ENCODE peak calls at places on chromosomes 16 and 17, in five cellular contexts. One of them, this sample, is unnamed.

GRCh38 chr17:49193513-49194296 is 16.7 kb downstream of the GNGT2 start:
- DNase-seq in brain microvascular endothelial cell: peak; percentile 69
- DNase-seq in psoas muscle: peak; percentile 35
- DNase-seq in astrocyte: peak; percentile 69
- DNase-seq in left ventricle myocardium inferior: no peak
- DNase-seq in this sample: peak; percentile 91

GRCh38 chr16:84547539-84548058 is 43.1 kb upstream of the MEAK7 start:
- DNase-seq in brain microvascular endothelial cell: no peak
- DNase-seq in psoas muscle: no peak
- DNase-seq in astrocyte: no peak
- DNase-seq in left ventricle myocardium inferior: no peak
- DNase-seq in this sample: no peak

GRCh38 chr17:7239091-7240027 is at the start of gene PHF23:
- DNase-seq in brain microvascular endothelial cell: peak; percentile 98
- DNase-seq in psoas muscle: peak; percentile 99
- DNase-seq in astrocyte: peak; percentile 99
- DNase-seq in left ventricle myocardium inferior: peak; percentile 99
- DNase-seq in this sample: peak; percentile 99

GRCh38 chr16:89383095-89384003 is 107.0 kb downstream of the ANKRD11 start:
- DNase-seq in brain microvascular endothelial cell: peak; percentile 47
- DNase-seq in psoas muscle: no peak
- DNase-seq in astrocyte: no peak
- DNase-seq in left ventricle myocardium inferior: peak; percentile 49
- DNase-seq in this sample: peak; percentile 36

GRCh38 chr17:47896672-47897490 is 845 bp downstream of the SP2 start:
- DNase-seq in brain microvascular endothelial cell: no peak
- DNase-seq in psoas muscle: no peak
- DNase-seq in astrocyte: no peak
- DNase-seq in left ventricle myocardium inferior: no peak
- DNase-seq in this sample: no peak

GRCh38 chr17:17474341-17474740 is 2.5 kb upstream of the MED9 start:
- DNase-seq in brain microvascular endothelial cell: no peak
- DNase-seq in psoas muscle: no peak
- DNase-seq in astrocyte: no peak
- DNase-seq in left ventricle myocardium inferior: no peak
- DNase-seq in this sample: no peak

GRCh38 chr17:80035687-80035936 is at the start of gene TBC1D16:
- DNase-seq in brain microvascular endothelial cell: no peak
- DNase-seq in psoas muscle: no peak
- DNase-seq in astrocyte: no peak
- DNase-seq in left ventricle myocardium inferior: no peak
- DNase-seq in this sample: no peak

GRCh38 chr16:50778284-50779163 is 36.6 kb downstream of the CYLD start:
- DNase-seq in brain microvascular endothelial cell: no peak
- DNase-seq in psoas muscle: no peak
- DNase-seq in astrocyte: no peak
- DNase-seq in left ventricle myocardium inferior: no peak
- DNase-seq in this sample: no peak

GRCh38 chr17:16989230-16989952 is 17.5 kb upstream of the TNFRSF13B start:
- DNase-seq in brain microvascular endothelial cell: no peak
- DNase-seq in psoas muscle: no peak
- DNase-seq in astrocyte: no peak
- DNase-seq in left ventricle myocardium inferior: no peak
- DNase-seq in this sample: no peak

GRCh38 chr16:65120811-65121721 is 797 bp downstream of the CDH11 start:
- DNase-seq in brain microvascular endothelial cell: no peak
- DNase-seq in psoas muscle: no peak
- DNase-seq in astrocyte: peak; percentile 39
- DNase-seq in left ventricle myocardium inferior: peak; percentile 20
- DNase-seq in this sample: peak; percentile 26

GRCh38 chr17:44769230-44769629 is 10.4 kb downstream of the ADAM11 start:
- DNase-seq in brain microvascular endothelial cell: no peak
- DNase-seq in psoas muscle: no peak
- DNase-seq in astrocyte: no peak
- DNase-seq in left ventricle myocardium inferior: no peak
- DNase-seq in this sample: no peak

GRCh38 chr16:82368041-82368440 is 198.0 kb upstream of the MPHOSPH6 start:
- DNase-seq in brain microvascular endothelial cell: peak; percentile 34
- DNase-seq in psoas muscle: no peak
- DNase-seq in astrocyte: peak; percentile 16
- DNase-seq in left ventricle myocardium inferior: peak; percentile 50
- DNase-seq in this sample: peak; percentile 46

GRCh38 chr17:38797091-38797490 is 2.3 kb downstream of the PIP4K2B start:
- DNase-seq in brain microvascular endothelial cell: peak; percentile 9
- DNase-seq in psoas muscle: no peak
- DNase-seq in astrocyte: peak; percentile 12
- DNase-seq in left ventricle myocardium inferior: no peak
- DNase-seq in this sample: no peak

GRCh38 chr17:78790552-78790951 is 8.5 kb upstream of the CYTH1 start:
- DNase-seq in brain microvascular endothelial cell: no peak
- DNase-seq in psoas muscle: no peak
- DNase-seq in astrocyte: no peak
- DNase-seq in left ventricle myocardium inferior: no peak
- DNase-seq in this sample: no peak

GRCh38 chr17:78559749-78560368 is 17.3 kb downstream of the DNAH17 start:
- DNase-seq in brain microvascular endothelial cell: no peak
- DNase-seq in psoas muscle: no peak
- DNase-seq in astrocyte: no peak
- DNase-seq in left ventricle myocardium inferior: no peak
- DNase-seq in this sample: no peak

GRCh38 chr17:72714357-72714966 is 378.0 kb downstream of the SLC39A11 start:
- DNase-seq in brain microvascular endothelial cell: no peak
- DNase-seq in psoas muscle: no peak
- DNase-seq in astrocyte: no peak
- DNase-seq in left ventricle myocardium inferior: no peak
- DNase-seq in this sample: no peak

GRCh38 chr17:74042744-74043486 is 160.6 kb upstream of the RPL38 start:
- DNase-seq in brain microvascular endothelial cell: peak; percentile 77
- DNase-seq in psoas muscle: peak; percentile 70
- DNase-seq in astrocyte: peak; percentile 77
- DNase-seq in left ventricle myocardium inferior: no peak
- DNase-seq in this sample: peak; percentile 38

GRCh38 chr16:10598157-10598556 is 17.8 kb upstream of the EMP2 start:
- DNase-seq in brain microvascular endothelial cell: no peak
- DNase-seq in psoas muscle: no peak
- DNase-seq in astrocyte: no peak
- DNase-seq in left ventricle myocardium inferior: peak; percentile 64
- DNase-seq in this sample: no peak

GRCh38 chr16:1656808-1657617 is 21.1 kb upstream of the JPT2 start:
- DNase-seq in brain microvascular endothelial cell: no peak
- DNase-seq in psoas muscle: no peak
- DNase-seq in astrocyte: no peak
- DNase-seq in left ventricle myocardium inferior: peak; percentile 80
- DNase-seq in this sample: no peak

GRCh38 chr16:15055141-15056053 is 477 bp downstream of the NTAN1 start:
- DNase-seq in brain microvascular endothelial cell: no peak
- DNase-seq in psoas muscle: peak; percentile 69
- DNase-seq in astrocyte: no peak
- DNase-seq in left ventricle myocardium inferior: no peak
- DNase-seq in this sample: peak; percentile 53

GRCh38 chr17:32497431-32498205 is 10.8 kb downstream of the CDK5R1 start:
- DNase-seq in brain microvascular endothelial cell: no peak
- DNase-seq in psoas muscle: no peak
- DNase-seq in astrocyte: peak; percentile 11
- DNase-seq in left ventricle myocardium inferior: no peak
- DNase-seq in this sample: peak; percentile 68

GRCh38 chr17:4951486-4951885 is 567 bp downstream of the ENO3 start:
- DNase-seq in brain microvascular endothelial cell: no peak
- DNase-seq in psoas muscle: no peak
- DNase-seq in astrocyte: no peak
- DNase-seq in left ventricle myocardium inferior: no peak
- DNase-seq in this sample: peak; percentile 39

GRCh38 chr16:51237207-51237606 is 86.1 kb upstream of the SALL1 start:
- DNase-seq in brain microvascular endothelial cell: no peak
- DNase-seq in psoas muscle: no peak
- DNase-seq in astrocyte: no peak
- DNase-seq in left ventricle myocardium inferior: no peak
- DNase-seq in this sample: no peak

GRCh38 chr16:67548265-67549126 is 13.8 kb upstream of the CTCF start:
- DNase-seq in brain microvascular endothelial cell: no peak
- DNase-seq in psoas muscle: no peak
- DNase-seq in astrocyte: no peak
- DNase-seq in left ventricle myocardium inferior: no peak
- DNase-seq in this sample: no peak

GRCh38 chr16:31367875-31368274 is 12.9 kb downstream of the ITGAX start:
- DNase-seq in brain microvascular endothelial cell: no peak
- DNase-seq in psoas muscle: no peak
- DNase-seq in astrocyte: no peak
- DNase-seq in left ventricle myocardium inferior: no peak
- DNase-seq in this sample: no peak

GRCh38 chr17:8154608-8155152 is 2.5 kb upstream of the PER1 start:
- DNase-seq in brain microvascular endothelial cell: no peak
- DNase-seq in psoas muscle: no peak
- DNase-seq in astrocyte: no peak
- DNase-seq in left ventricle myocardium inferior: no peak
- DNase-seq in this sample: no peak

GRCh38 chr16:71460246-71460645 is 1.8 kb downstream of the ZNF23 start:
- DNase-seq in brain microvascular endothelial cell: no peak
- DNase-seq in psoas muscle: no peak
- DNase-seq in astrocyte: peak; percentile 80
- DNase-seq in left ventricle myocardium inferior: no peak
- DNase-seq in this sample: no peak

GRCh38 chr16:47519037-47519436 is 57.9 kb downstream of the PHKB start:
- DNase-seq in brain microvascular endothelial cell: no peak
- DNase-seq in psoas muscle: no peak
- DNase-seq in astrocyte: peak; percentile 12
- DNase-seq in left ventricle myocardium inferior: no peak
- DNase-seq in this sample: no peak

GRCh38 chr16:69329369-69330285 is 761 bp downstream of the PDF start:
- DNase-seq in brain microvascular endothelial cell: no peak
- DNase-seq in psoas muscle: no peak
- DNase-seq in astrocyte: no peak
- DNase-seq in left ventricle myocardium inferior: no peak
- DNase-seq in this sample: no peak

GRCh38 chr17:82716383-82717181 is at the start of gene FN3KRP:
- DNase-seq in brain microvascular endothelial cell: peak; percentile 89
- DNase-seq in psoas muscle: peak; percentile 95
- DNase-seq in astrocyte: peak; percentile 72
- DNase-seq in left ventricle myocardium inferior: peak; percentile 97
- DNase-seq in this sample: peak; percentile 99
- H3K27ac ChIP-seq in brain microvascular endothelial cell: peak within 1 kb of the TSS; percentile 43
- H3K27ac ChIP-seq in psoas muscle: peak within 1 kb of the TSS; percentile 64
- H3K27ac ChIP-seq in astrocyte: peak within 1 kb of the TSS; percentile 50
- H3K27ac ChIP-seq in left ventricle myocardium inferior: peak within 1 kb of the TSS; percentile 70
- H3K27ac ChIP-seq in this sample: peak within 1 kb of the TSS; percentile 86

DNA sequence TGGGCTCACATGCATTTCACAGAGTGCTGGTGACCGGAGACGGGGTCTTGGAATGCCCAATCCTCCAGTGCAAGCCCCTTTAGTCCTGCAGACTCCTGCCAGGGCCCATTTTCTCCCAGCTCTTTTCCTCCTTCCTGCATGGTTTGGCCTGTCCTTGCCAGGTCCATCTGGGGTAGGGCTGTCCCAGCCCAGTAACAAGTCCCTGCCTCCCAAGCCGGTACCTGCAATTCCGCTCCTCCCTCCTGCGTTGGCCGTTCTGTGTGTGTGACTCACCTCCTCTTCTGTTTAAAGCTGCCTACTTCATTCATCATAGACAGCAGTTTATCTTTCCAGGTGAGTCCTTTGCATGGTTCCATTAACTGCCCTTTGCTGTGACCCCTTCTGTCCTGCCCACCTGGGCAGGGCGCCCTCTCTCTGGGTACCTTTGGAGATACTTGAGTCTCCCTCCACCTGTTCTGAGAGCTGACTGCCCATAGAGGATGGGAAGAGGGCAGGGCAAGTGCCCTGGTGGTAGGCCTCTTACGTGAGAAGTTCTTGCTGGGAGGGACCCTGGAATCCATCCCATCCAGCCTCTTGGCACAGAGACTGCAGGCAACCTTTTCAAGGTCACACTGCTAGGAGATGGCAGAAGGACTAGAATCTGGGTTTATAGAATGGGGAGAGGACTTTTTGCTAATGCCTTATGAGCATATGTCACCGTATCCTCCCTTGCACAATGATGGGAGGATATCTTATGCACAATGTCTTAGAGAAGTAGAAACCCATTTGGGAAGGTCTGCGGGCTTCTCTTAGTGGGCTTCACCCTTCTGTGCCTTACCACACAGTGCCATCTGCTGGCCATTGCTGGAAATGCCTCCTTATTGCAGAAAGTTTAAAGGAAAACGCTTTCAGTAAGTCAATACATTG is 29.7 kb upstream of the LGALS9 start:
- DNase-seq in brain microvascular endothelial cell: peak; percentile 67
- DNase-seq in psoas muscle: peak; percentile 66
- DNase-seq in astrocyte: peak; percentile 49
- DNase-seq in left ventricle myocardium inferior: peak; percentile 73
- DNase-seq in this sample: peak; percentile 74
- H3K4me3 ChIP-seq in brain microvascular endothelial cell: no peak overlapping the region
- H3K4me3 ChIP-seq in psoas muscle: no peak overlapping the region
- H3K4me3 ChIP-seq in astrocyte: no peak overlapping the region
- H3K4me3 ChIP-seq in left ventricle myocardium inferior: no peak overlapping the region
- H3K4me3 ChIP-seq in this sample: no peak overlapping the region

DNA sequence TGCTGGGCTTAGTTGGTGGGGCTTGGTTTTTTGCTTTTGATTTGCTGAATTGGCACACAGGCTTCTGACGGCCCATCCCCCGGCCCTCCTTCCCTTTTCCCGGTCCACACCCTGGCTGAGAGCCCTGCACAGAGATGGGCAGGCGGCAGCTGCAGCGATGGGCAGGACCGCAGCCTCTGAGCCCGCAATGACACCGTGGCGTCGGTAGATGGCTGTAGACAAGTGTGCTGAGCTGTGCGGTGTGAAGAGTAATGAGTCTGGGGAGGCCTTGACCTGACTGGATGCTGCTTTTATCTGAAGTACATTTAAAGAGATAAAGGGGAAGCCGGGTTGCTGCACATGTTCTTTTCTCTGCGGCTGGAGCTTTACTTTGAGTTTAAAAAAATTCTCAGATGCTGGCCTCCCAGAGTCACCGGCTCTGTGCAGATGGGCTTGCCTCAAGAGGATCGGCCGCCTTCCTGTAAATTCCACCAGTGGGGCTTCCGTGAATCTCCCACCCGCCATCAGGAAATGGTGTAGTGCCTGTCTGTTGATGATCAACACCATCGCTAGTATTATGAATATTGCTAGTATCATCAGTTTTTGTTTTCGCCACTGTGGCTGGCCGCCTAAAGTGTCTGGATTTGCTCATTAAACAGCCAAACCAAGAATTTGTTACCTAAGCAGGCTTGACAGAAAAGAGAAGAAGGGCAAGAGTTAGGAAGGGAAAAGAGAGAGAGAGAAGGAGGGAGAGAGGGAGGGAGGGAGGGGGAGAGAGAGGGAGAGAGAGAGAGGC is 245.6 kb upstream of the RBFOX1 start:
- DNase-seq in brain microvascular endothelial cell: no peak
- DNase-seq in psoas muscle: peak; percentile 41
- DNase-seq in astrocyte: no peak
- DNase-seq in left ventricle myocardium inferior: peak; percentile 33
- DNase-seq in this sample: peak; percentile 84
- TF ChIP-seq CTCF in brain microvascular endothelial cell: no peak
- TF ChIP-seq CTCF in psoas muscle: peak; percentile 39
- TF ChIP-seq CTCF in astrocyte: no peak
- TF ChIP-seq CTCF in left ventricle myocardium inferior: peak; percentile 57
- TF ChIP-seq CTCF in this sample: peak; percentile 95

DNA sequence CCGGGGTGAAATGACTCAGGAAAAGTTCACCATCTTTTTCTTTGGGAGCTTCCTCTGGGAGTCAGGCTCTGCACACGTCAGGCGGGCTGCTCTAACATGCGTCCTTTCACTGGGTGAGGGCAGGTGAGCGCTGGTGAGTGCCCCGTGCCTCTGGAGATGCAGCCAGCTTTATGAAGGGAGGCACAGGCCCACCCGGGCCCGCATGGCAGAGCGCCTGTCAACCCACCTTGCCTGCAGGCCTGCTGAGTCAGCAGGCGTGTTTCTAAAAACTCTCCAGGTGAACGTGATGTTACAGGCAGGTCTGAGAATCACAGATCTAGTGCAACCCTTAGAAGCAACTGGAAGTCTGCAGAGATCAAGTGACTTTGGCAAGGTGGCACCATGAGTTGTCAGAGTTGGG is 18.4 kb downstream of the MAP1LC3B start:
- DNase-seq in brain microvascular endothelial cell: no peak
- DNase-seq in psoas muscle: no peak
- DNase-seq in astrocyte: no peak
- DNase-seq in left ventricle myocardium inferior: peak; percentile 8
- DNase-seq in this sample: no peak
- H3K27ac ChIP-seq in brain microvascular endothelial cell: no peak overlapping the region
- H3K27ac ChIP-seq in psoas muscle: no peak overlapping the region
- H3K27ac ChIP-seq in astrocyte: no peak overlapping the region
- H3K27ac ChIP-seq in left ventricle myocardium inferior: no peak overlapping the region
- H3K27ac ChIP-seq in this sample: no peak overlapping the region

This sample was measured in WERI-Rb-1.